ENCODE peak calls at places on chromosomes 13 and 19, in eight cellular contexts. Z, P, V, R, G, S, K and X are unnamed samples.

GRCh38 chr19:17766543-17767131 is 15.4 kb downstream of the FCHO1 start:
- DNase-seq in Z (peak; percentile 81), P (peak; percentile 93), V (peak; percentile 88), R (peak; percentile 90), G (no peak), S (peak; percentile 76), K (peak; percentile 95), X (peak; percentile 51)

GRCh38 chr13:66659291-66660012 is 570.7 kb downstream of the PCDH9 start:
- DNase-seq in Z (no peak), P (no peak), V (no peak), R (no peak), G (no peak), S (no peak), K (no peak), X (no peak)

GRCh38 chr13:99055286-99056073 is 77.6 kb upstream of the DOCK9 start:
- DNase-seq in Z (no peak), P (peak; percentile 5), V (no peak), R (no peak), G (no peak), S (no peak), K (no peak), X (no peak)

GRCh38 chr13:27201661-27202060 is 30.1 kb upstream of the USP12 start:
- DNase-seq in Z (no peak), P (no peak), V (no peak), R (peak; percentile 52), G (no peak), S (no peak), K (no peak), X (no peak)

GRCh38 chr19:1097810-1098176 is 2.6 kb upstream of the POLR2E start:
- DNase-seq in Z (no peak), P (no peak), V (no peak), R (no peak), G (no peak), S (no peak), K (no peak), X (no peak)

GRCh38 chr19:18266863-18267686 is 7.2 kb downstream of the IQCN start:
- DNase-seq in Z (no peak), P (no peak), V (no peak), R (no peak), G (no peak), S (no peak), K (no peak), X (no peak)

GRCh38 chr19:54104998-54105715 is 2.5 kb downstream of the NDUFA3 start:
- DNase-seq in Z (peak; percentile 43), P (no peak), V (no peak), R (no peak), G (no peak), S (no peak), K (no peak), X (no peak)

GRCh38 chr13:49279885-49280284 is 32.2 kb downstream of the CDADC1 start:
- DNase-seq in Z (no peak), P (no peak), V (no peak), R (no peak), G (no peak), S (no peak), K (no peak), X (no peak)

GRCh38 chr19:1804858-1805257 is 7.2 kb downstream of the ATP8B3 start:
- DNase-seq in Z (no peak), P (no peak), V (no peak), R (no peak), G (no peak), S (no peak), K (no peak), X (no peak)

GRCh38 chr19:10820173-10820572 is 15.8 kb downstream of the TMED1 start:
- DNase-seq in Z (no peak), P (no peak), V (no peak), R (peak; percentile 11), G (no peak), S (no peak), K (no peak), X (no peak)

DNA sequence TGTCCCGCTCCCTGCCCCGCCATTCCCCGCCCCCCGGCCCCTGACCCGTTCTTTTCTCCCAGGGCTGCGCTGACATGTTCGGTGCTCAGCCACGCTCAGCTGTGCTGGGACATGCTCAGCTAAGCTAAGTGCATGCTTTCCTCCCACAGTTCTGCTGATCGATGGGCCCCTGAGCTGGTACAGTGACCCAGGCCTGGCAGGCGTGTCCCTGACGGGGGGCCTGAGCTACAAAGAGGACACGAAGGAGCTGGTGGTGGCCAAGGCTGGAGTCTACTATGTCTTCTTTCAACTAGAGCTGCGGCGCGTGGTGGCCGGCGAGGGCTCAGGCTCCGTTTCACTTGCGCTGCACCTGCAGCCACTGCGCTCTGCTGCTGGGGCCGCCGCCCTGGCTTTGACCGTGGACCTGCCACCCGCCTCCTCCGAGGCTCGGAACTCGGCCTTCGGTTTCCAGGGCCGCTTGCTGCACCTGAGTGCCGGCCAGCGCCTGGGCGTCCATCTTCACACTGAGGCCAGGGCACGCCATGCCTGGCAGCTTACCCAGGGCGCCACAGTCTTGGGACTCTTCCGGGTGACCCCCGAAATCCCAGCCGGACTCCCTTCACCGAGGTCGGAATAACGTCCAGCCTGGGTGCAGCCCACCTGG is 3.7 kb downstream of the TNFSF9 start:
- DNase-seq in Z (no peak), P (peak; percentile 53), V (no peak), R (no peak), G (no peak), S (no peak), K (no peak), X (no peak)
- TF ChIP-seq CTCF in Z (no peak), P (no peak), V (no peak), R (no peak), G (no peak), S (no peak), K (no peak), X (no peak)

GRCh38 chr19:7340959-7341837 is 7.5 kb upstream of the ARHGEF18 start:
- DNase-seq in Z (peak; percentile 89), P (peak; percentile 88), V (peak; percentile 67), R (peak; percentile 92), G (peak; percentile 7), S (peak; percentile 82), K (peak; percentile 92), X (peak; percentile 90)

GRCh38 chr19:7342143-7342542 is 6.6 kb upstream of the ARHGEF18 start:
- DNase-seq in Z (no peak), P (no peak), V (no peak), R (no peak), G (no peak), S (no peak), K (no peak), X (no peak)

GRCh38 chr19:7333198-7334118 is 15.3 kb upstream of the ARHGEF18 start:
- DNase-seq in Z (peak; percentile 47), P (no peak), V (no peak), R (peak; percentile 20), G (no peak), S (peak; percentile 29), K (no peak), X (no peak)

GRCh38 chr19:7336321-7336973 is 12.3 kb upstream of the ARHGEF18 start:
- DNase-seq in Z (peak; percentile 36), P (no peak), V (no peak), R (no peak), G (no peak), S (no peak), K (no peak), X (no peak)

DNA sequence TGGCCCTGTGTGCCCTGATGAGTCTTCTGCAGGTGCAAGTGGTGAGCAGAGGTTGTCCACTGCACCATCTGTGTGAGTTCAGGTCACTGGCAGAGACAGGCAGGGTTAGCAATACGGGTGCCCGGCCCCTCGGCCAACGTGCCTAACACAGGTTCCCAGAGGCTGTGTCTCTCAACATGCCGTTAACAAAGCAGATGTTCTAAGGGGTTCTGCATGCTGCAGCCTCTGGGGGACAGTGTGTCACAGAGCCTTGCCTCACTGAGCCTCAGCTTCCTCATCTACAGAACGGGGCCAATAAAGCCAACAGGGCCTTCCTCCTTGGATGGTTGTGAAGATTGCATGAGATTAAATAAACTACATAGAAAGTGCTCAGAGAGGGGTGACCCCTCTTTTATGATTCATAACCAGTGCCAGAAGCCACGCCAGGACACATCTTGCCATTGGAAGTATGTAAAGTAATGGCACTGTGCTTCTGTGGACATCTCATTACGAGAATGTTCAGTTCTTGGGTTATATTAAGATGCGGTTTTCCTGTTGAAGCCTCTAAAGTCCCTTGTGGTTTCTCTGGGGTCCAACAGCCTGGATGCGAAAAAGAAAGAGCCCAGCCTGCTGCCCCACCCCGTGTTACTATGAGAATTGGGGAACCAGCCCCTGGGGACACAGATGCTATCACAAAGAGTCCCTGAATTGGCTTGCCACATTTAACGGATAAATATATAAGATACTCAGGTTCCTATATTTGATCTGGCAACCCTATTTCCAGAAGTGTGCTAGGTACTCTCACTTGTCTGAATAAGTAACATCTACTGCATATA is 11.2 kb upstream of the ARHGEF18 start:
- DNase-seq in Z (peak; percentile 64), P (no peak), V (no peak), R (no peak), G (no peak), S (no peak), K (no peak), X (no peak)
- H3K4me3 ChIP-seq in Z (no peak overlapping the region), P (no peak overlapping the region), V (no peak overlapping the region), R (no peak overlapping the region), G (no peak overlapping the region), S (no peak overlapping the region), K (no peak overlapping the region), X (no peak overlapping the region)

DNA sequence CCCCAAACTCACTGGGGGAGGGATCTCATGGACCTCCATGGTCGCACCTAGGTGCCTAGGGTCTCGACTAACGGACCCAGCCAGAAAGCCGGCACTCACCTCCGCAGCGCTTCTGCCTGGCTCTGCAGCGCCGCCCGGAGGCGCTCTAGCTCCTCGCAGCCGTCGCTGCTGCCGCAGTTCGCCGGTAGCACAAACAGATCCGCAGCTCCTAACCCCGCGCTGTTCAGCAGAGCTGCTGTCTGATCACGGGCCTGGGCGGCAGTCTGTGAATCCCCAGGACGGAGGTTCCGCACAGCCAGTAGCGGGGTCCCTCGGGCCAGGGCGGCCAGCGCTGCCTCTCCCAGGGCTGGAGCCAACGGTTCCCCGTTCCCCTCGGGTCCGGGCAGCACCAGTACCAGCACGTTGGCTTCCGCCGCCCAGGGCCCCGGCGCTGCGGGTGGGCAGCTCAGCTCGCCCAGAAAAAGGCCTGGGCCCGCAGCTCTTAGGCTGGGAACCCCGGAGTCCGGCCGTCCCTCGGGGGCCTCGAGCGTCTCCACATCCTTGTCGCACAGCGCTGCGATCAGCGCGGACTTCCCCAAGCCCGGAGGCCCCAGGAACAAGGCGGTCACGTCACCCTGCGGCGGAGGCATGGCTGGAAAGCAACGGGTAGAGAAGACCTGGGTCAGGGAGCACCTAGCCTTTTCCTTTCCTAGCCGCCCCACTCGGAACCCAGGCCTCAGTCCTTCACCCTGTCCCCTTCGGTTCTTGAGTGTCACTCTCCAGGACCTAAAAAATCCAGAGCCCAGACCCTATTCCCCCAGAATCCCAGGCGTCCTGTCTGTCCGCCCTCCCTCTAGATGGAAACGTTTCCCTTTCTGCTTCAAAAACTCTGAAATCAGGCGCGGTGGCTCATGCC is 977 bp downstream of the IRGQ start:
- DNase-seq in Z (peak; percentile 81), P (peak; percentile 91), V (peak; percentile 45), R (peak; percentile 70), G (no peak), S (no peak), K (peak; percentile 93), X (peak; percentile 78)
- H3K36me3 ChIP-seq in Z (peaks cover 16% of the 10 kb centered on the region), P (no peaks in the 10 kb centered on the region), V (peaks cover 11% of the 10 kb centered on the region), R (no peaks in the 10 kb centered on the region), G (peaks cover 20% of the 10 kb centered on the region), S (peaks cover 58% of the 10 kb centered on the region), K (peaks cover 57% of the 10 kb centered on the region), X (peaks cover 16% of the 10 kb centered on the region)

GRCh38 chr19:5891938-5892771 is 11.4 kb downstream of the NDUFA11 start:
- DNase-seq in Z (no peak), P (peak; percentile 89), V (no peak), R (peak; percentile 60), G (no peak), S (no peak), K (peak; percentile 80), X (no peak)
- TF ChIP-seq CTCF in Z (peak; percentile 90), P (peak; percentile 86), V (peak; percentile 77), R (peak; percentile 96), G (peak; percentile 91), S (peak; percentile 72), K (peak; percentile 66), X (no peak)